ENCODE peak calls at places on chromosome 6, in four cellular contexts. One of them, this sample, is unnamed.
A peak's percentile ranks its signal among the peaks of the same experiment; 100 is the strongest.

GRCh38 chr6:116190550-116190949 is 63.3 kb downstream of the TSPYL4 start:
- DNase-seq in A549: no peak
- DNase-seq in WTC11: no peak
- DNase-seq in K562: no peak
- DNase-seq in this sample: no peak

GRCh38 chr6:18155864-18156396 is 708 bp downstream of the KDM1B start:
- DNase-seq in WTC11: peak; percentile 76
- DNase-seq in K562: peak; percentile 63
- DNase-seq in A549: peak; percentile 76
- DNase-seq in this sample: peak; percentile 80

GRCh38 chr6:170394980-170395379 is 88.4 kb downstream of the FAM120B start:
- DNase-seq in A549: no peak
- DNase-seq in WTC11: no peak
- DNase-seq in K562: no peak
- DNase-seq in this sample: no peak

GRCh38 chr6:139364302-139364981 is 10.0 kb downstream of the CITED2 start:
- DNase-seq in WTC11: no peak
- DNase-seq in K562: peak; percentile 64
- DNase-seq in A549: peak; percentile 23
- DNase-seq in this sample: no peak

GRCh38 chr6:15887491-15888461 is 224.9 kb upstream of the DTNBP1 start:
- DNase-seq in A549: no peak
- DNase-seq in K562: no peak
- DNase-seq in WTC11: no peak
- DNase-seq in this sample: no peak

GRCh38 chr6:99547526-99547925 is 20.9 kb downstream of the CCNC start:
- DNase-seq in A549: no peak
- DNase-seq in WTC11: no peak
- DNase-seq in K562: no peak
- DNase-seq in this sample: no peak

GRCh38 chr6:160973311-160973710 is 18.3 kb upstream of the MAP3K4 start:
- DNase-seq in A549: no peak
- DNase-seq in WTC11: no peak
- DNase-seq in K562: peak; percentile 31
- DNase-seq in this sample: no peak

GRCh38 chr6:34331361-34332050 is 61.0 kb downstream of the NUDT3 start:
- DNase-seq in WTC11: no peak
- DNase-seq in A549: no peak
- DNase-seq in K562: no peak
- DNase-seq in this sample: no peak

GRCh38 chr6:116248577-116248976 is 5.3 kb downstream of the TSPYL4 start:
- DNase-seq in WTC11: no peak
- DNase-seq in A549: no peak
- DNase-seq in K562: no peak
- DNase-seq in this sample: no peak

GRCh38 chr6:158660331-158660730 is 10.5 kb downstream of the SYTL3 start:
- DNase-seq in WTC11: peak; percentile 52
- DNase-seq in A549: peak; percentile 54
- DNase-seq in K562: peak; percentile 60
- DNase-seq in this sample: no peak

GRCh38 chr6:136528477-136528876 is 21.7 kb downstream of the MAP7 start:
- DNase-seq in WTC11: no peak
- DNase-seq in A549: no peak
- DNase-seq in K562: no peak
- DNase-seq in this sample: no peak

GRCh38 chr6:147260091-147260490 is 55.9 kb downstream of the STXBP5 start:
- DNase-seq in WTC11: no peak
- DNase-seq in K562: no peak
- DNase-seq in A549: no peak
- DNase-seq in this sample: no peak

GRCh38 chr6:39193201-39193791 is 36.0 kb downstream of the KCNK5 start:
- DNase-seq in K562: peak; percentile 22
- DNase-seq in A549: no peak
- DNase-seq in WTC11: no peak
- DNase-seq in this sample: no peak

GRCh38 chr6:28719275-28719940 is 193.7 kb downstream of the GPX5 start:
- DNase-seq in A549: no peak
- DNase-seq in WTC11: peak; percentile 80
- DNase-seq in K562: peak; percentile 47
- DNase-seq in this sample: peak; percentile 88

GRCh38 chr6:20891161-20891560 is 356.9 kb downstream of the CDKAL1 start:
- DNase-seq in A549: no peak
- DNase-seq in K562: no peak
- DNase-seq in WTC11: no peak
- DNase-seq in this sample: no peak

GRCh38 chr6:71383891-71384489 is 95.4 kb downstream of the OGFRL1 start:
- DNase-seq in A549: no peak
- DNase-seq in K562: peak; percentile 11
- DNase-seq in WTC11: no peak
- DNase-seq in this sample: no peak

GRCh38 chr6:120872262-120872578 is 462.1 kb downstream of the TBC1D32 start:
- DNase-seq in K562: no peak
- DNase-seq in WTC11: no peak
- DNase-seq in A549: no peak
- DNase-seq in this sample: no peak

GRCh38 chr6:119020597-119021561 is 57.6 kb downstream of the FAM184A start:
- DNase-seq in A549: no peak
- DNase-seq in WTC11: no peak
- DNase-seq in K562: no peak
- DNase-seq in this sample: no peak

GRCh38 chr6:157755752-157756411 is 67.2 kb upstream of the SNX9 start:
- DNase-seq in A549: no peak
- DNase-seq in K562: no peak
- DNase-seq in WTC11: no peak
- DNase-seq in this sample: no peak

GRCh38 chr6:132484680-132485018 is 28.3 kb downstream of the STX7 start:
- DNase-seq in WTC11: no peak
- DNase-seq in K562: no peak
- DNase-seq in A549: no peak
- DNase-seq in this sample: no peak

GRCh38 chr6:169292340-169293124 is 38.9 kb upstream of the THBS2 start:
- DNase-seq in WTC11: no peak
- DNase-seq in A549: peak; percentile 70
- DNase-seq in K562: no peak
- DNase-seq in this sample: no peak

GRCh38 chr6:89475634-89476033 is 42.7 kb downstream of the ANKRD6 start:
- DNase-seq in A549: no peak
- DNase-seq in K562: no peak
- DNase-seq in WTC11: no peak
- DNase-seq in this sample: no peak

GRCh38 chr6:118372413-118372812 is 175.7 kb upstream of the PLN start:
- DNase-seq in A549: no peak
- DNase-seq in WTC11: no peak
- DNase-seq in K562: no peak
- DNase-seq in this sample: no peak

GRCh38 chr6:775863-776262 is 82.9 kb upstream of the EXOC2 start:
- DNase-seq in K562: no peak
- DNase-seq in WTC11: no peak
- DNase-seq in A549: no peak
- DNase-seq in this sample: no peak

GRCh38 chr6:119148102-119148824 is 69.8 kb upstream of the FAM184A start:
- DNase-seq in A549: peak; percentile 33
- DNase-seq in WTC11: no peak
- DNase-seq in K562: peak; percentile 31
- DNase-seq in this sample: peak; percentile 47

GRCh38 chr6:43799671-43800623 is 29.9 kb downstream of the VEGFA start:
- DNase-seq in K562: no peak
- DNase-seq in WTC11: no peak
- DNase-seq in A549: no peak
- DNase-seq in this sample: no peak

GRCh38 chr6:112701201-112701600 is 354.1 kb downstream of the RFPL4B start:
- DNase-seq in A549: no peak
- DNase-seq in K562: no peak
- DNase-seq in WTC11: no peak
- DNase-seq in this sample: no peak

GRCh38 chr6:3162565-3163247 is 5.4 kb upstream of the TUBB2A start:
- DNase-seq in WTC11: peak; percentile 76
- DNase-seq in K562: peak; percentile 99
- DNase-seq in A549: peak; percentile 55
- DNase-seq in this sample: no peak

GRCh38 chr6:34237722-34238506 is 1.2 kb downstream of the HMGA1 start:
- DNase-seq in K562: peak; percentile 84
- DNase-seq in A549: peak; percentile 56
- DNase-seq in WTC11: peak; percentile 54
- DNase-seq in this sample: no peak

GRCh38 chr6:46888031-46888430 is 33.7 kb downstream of the ADGRF5 start:
- DNase-seq in WTC11: no peak
- DNase-seq in K562: no peak
- DNase-seq in A549: no peak
- DNase-seq in this sample: no peak

GRCh38 chr6:142300758-142301251 is 1.0 kb upstream of the ADGRG6 start:
- DNase-seq in A549: peak; percentile 12
- DNase-seq in K562: no peak
- DNase-seq in WTC11: no peak
- DNase-seq in this sample: no peak

GRCh38 chr6:25014806-25015560 is 79.2 kb upstream of the RIPOR2 start:
- DNase-seq in K562: no peak
- DNase-seq in A549: no peak
- DNase-seq in WTC11: no peak
- DNase-seq in this sample: no peak

GRCh38 chr6:150371356-150371755 is 2.5 kb downstream of the IYD start:
- DNase-seq in K562: no peak
- DNase-seq in A549: no peak
- DNase-seq in WTC11: no peak
- DNase-seq in this sample: no peak
- TF ChIP-seq JUN in K562: no peak
- TF ChIP-seq JUN in A549: no peak
- TF ChIP-seq JUN in WTC11: no peak
- TF ChIP-seq JUN in this sample: no peak

GRCh38 chr6:151431336-151431735 is 20.6 kb downstream of the RMND1 start:
- DNase-seq in WTC11: no peak
- DNase-seq in A549: no peak
- DNase-seq in K562: no peak
- DNase-seq in this sample: no peak
- TF ChIP-seq JUN in WTC11: no peak
- TF ChIP-seq JUN in A549: no peak
- TF ChIP-seq JUN in K562: no peak
- TF ChIP-seq JUN in this sample: no peak

DNA sequence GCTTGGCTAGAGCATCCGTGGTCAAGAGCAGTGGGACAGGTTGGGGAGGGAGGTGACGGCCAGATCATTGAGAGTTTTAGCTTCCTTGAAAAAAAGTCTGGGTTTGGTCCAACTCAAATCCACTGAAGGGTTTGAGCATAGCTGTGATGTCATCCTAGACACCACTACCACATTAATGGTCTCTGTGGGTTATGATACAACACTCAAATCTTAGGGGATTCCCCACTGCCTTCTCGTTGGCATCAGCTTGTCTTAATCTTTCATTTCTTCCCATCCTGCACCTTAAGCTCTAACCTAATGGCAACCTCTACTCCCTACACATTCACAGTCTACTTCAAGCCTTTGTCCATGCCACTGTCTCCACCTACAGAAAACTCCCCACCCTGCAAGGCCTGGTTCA is 77.3 kb downstream of the BMP6 start:
- DNase-seq in WTC11: no peak
- DNase-seq in A549: no peak
- DNase-seq in K562: no peak
- DNase-seq in this sample: no peak
- TF ChIP-seq JUN in WTC11: no peak
- TF ChIP-seq JUN in A549: no peak
- TF ChIP-seq JUN in K562: no peak
- TF ChIP-seq JUN in this sample: no peak

GRCh38 chr6:110859335-110859792 is 15.2 kb upstream of the AMD1 start:
- DNase-seq in K562: no peak
- DNase-seq in WTC11: no peak
- DNase-seq in A549: no peak
- DNase-seq in this sample: no peak
- TF ChIP-seq JUN in K562: no peak
- TF ChIP-seq JUN in WTC11: no peak
- TF ChIP-seq JUN in A549: no peak
- TF ChIP-seq JUN in this sample: no peak

GRCh38 chr6:52511572-52512151 is 65.2 kb downstream of the TRAM2 start:
- DNase-seq in K562: no peak
- DNase-seq in WTC11: no peak
- DNase-seq in A549: no peak
- DNase-seq in this sample: no peak
- TF ChIP-seq JUN in K562: no peak
- TF ChIP-seq JUN in WTC11: no peak
- TF ChIP-seq JUN in A549: no peak
- TF ChIP-seq JUN in this sample: no peak

DNA sequence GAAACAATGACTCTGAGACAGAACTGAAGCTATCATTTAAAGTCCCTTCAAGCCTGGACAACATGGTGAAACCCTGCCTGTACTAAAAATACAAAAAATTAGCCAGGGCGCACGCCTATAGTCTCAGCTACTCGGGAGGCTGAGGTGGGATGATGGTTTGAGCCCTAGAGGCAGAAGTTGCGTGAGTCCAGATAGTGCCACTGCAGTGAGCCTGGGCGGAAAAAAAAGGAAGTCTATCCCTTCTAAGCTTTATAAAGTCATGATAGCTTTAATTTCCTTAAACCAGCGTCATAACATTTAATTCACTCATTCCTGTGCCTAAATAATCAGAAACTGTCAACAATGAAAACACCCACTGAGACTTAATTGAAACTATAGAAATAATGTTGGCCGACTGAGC is 18.5 kb upstream of the SLC17A5 start:
- DNase-seq in WTC11: no peak
- DNase-seq in A549: no peak
- DNase-seq in K562: no peak
- DNase-seq in this sample: no peak
- TF ChIP-seq JUN in WTC11: no peak
- TF ChIP-seq JUN in A549: no peak
- TF ChIP-seq JUN in K562: no peak
- TF ChIP-seq JUN in this sample: no peak

GRCh38 chr6:41427642-41428401 is 92.4 kb downstream of the NCR2 start:
- DNase-seq in K562: no peak
- DNase-seq in A549: no peak
- DNase-seq in WTC11: peak; percentile 73
- DNase-seq in this sample: peak; percentile 73

GRCh38 chr6:41428402-41428994 is 93.1 kb downstream of the NCR2 start:
- DNase-seq in WTC11: no peak
- DNase-seq in A549: no peak
- DNase-seq in K562: no peak
- DNase-seq in this sample: no peak

GRCh38 chr6:41429506-41430504 is 94.4 kb downstream of the NCR2 start:
- DNase-seq in A549: no peak
- DNase-seq in WTC11: no peak
- DNase-seq in K562: no peak
- DNase-seq in this sample: no peak

GRCh38 chr6:41430875-41431274 is 95.5 kb downstream of the NCR2 start:
- DNase-seq in A549: no peak
- DNase-seq in WTC11: no peak
- DNase-seq in K562: no peak
- DNase-seq in this sample: no peak

DNA sequence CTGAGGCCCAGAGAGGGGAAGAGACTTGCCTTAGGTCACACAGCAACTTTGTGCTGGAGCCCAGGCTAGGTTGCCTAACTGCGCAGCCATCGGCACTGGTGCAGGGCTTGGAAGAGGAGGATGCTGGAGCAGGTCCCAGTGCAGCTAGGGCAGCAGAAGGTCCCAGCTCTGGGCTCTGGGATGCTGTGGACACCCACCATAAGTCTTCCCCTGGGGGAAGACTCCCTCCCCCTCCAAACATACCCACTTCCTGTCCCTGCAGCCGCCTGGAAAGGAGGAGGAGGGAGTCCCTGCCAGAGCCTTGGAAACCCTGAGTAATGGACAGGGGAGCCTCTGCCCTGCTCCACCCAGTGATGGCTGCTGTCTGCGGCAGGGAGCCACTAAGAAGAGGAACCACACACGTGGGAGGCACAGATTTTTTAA is 93.6 kb downstream of the NCR2 start:
- DNase-seq in WTC11: no peak
- DNase-seq in A549: no peak
- DNase-seq in K562: no peak
- DNase-seq in this sample: no peak
- TF ChIP-seq JUN in WTC11: no peak
- TF ChIP-seq JUN in A549: no peak
- TF ChIP-seq JUN in K562: no peak
- TF ChIP-seq JUN in this sample: no peak